ENCODE peak calls at places on chromosome X, in four cellular contexts. One of them, this sample, is unnamed.

GRCh38 chrX:103730147-103730546 is 19.4 kb downstream of the TMEM31 start:
- DNase-seq in esophagus squamous epithelium: no peak
- DNase-seq in ovary: no peak
- DNase-seq in spleen: no peak
- DNase-seq in this sample: no peak

GRCh38 chrX:2696698-2697215 is 5.7 kb downstream of the CD99 start:
- DNase-seq in esophagus squamous epithelium: no peak
- DNase-seq in ovary: no peak
- DNase-seq in spleen: peak
- DNase-seq in this sample: no peak

GRCh38 chrX:29690061-29690460 is 525.3 kb upstream of the MAGEB2 start:
- DNase-seq in esophagus squamous epithelium: no peak
- DNase-seq in ovary: no peak
- DNase-seq in spleen: no peak
- DNase-seq in this sample: no peak

GRCh38 chrX:71978164-71978563 is 67.5 kb downstream of the NHSL2 start:
- DNase-seq in esophagus squamous epithelium: no peak
- DNase-seq in ovary: no peak
- DNase-seq in spleen: no peak
- DNase-seq in this sample: no peak

GRCh38 chrX:119676949-119677653 is 15.9 kb downstream of the SEPTIN6 start:
- DNase-seq in esophagus squamous epithelium: no peak
- DNase-seq in ovary: no peak
- DNase-seq in spleen: no peak
- DNase-seq in this sample: no peak

GRCh38 chrX:13088155-13088485 is 43.7 kb upstream of the FAM9C start:
- DNase-seq in esophagus squamous epithelium: no peak
- DNase-seq in ovary: no peak
- DNase-seq in spleen: peak
- DNase-seq in this sample: no peak

GRCh38 chrX:70331161-70331560 is 41.3 kb downstream of the KIF4A start:
- DNase-seq in esophagus squamous epithelium: no peak
- DNase-seq in ovary: no peak
- DNase-seq in spleen: no peak
- DNase-seq in this sample: no peak

GRCh38 chrX:70176938-70177533 is at the start of gene DGAT2L6:
- DNase-seq in esophagus squamous epithelium: no peak
- DNase-seq in ovary: no peak
- DNase-seq in spleen: no peak
- DNase-seq in this sample: no peak

GRCh38 chrX:41108684-41109205 is 23.5 kb downstream of the USP9X start:
- DNase-seq in esophagus squamous epithelium: no peak
- DNase-seq in ovary: no peak
- DNase-seq in spleen: no peak
- DNase-seq in this sample: no peak

GRCh38 chrX:3221643-3222042 is 124.8 kb downstream of the MXRA5 start:
- DNase-seq in esophagus squamous epithelium: no peak
- DNase-seq in ovary: no peak
- DNase-seq in spleen: no peak
- DNase-seq in this sample: no peak

GRCh38 chrX:64394059-64394873 is 986 bp downstream of the MTMR8 start:
- DNase-seq in esophagus squamous epithelium: no peak
- DNase-seq in ovary: no peak
- DNase-seq in spleen: no peak
- DNase-seq in this sample: no peak

GRCh38 chrX:82961129-82961528 is 547.0 kb upstream of the POU3F4 start:
- DNase-seq in esophagus squamous epithelium: no peak
- DNase-seq in ovary: no peak
- DNase-seq in spleen: no peak
- DNase-seq in this sample: no peak

GRCh38 chrX:50723006-50723405 is 91.0 kb downstream of the SHROOM4 start:
- DNase-seq in esophagus squamous epithelium: no peak
- DNase-seq in ovary: no peak
- DNase-seq in spleen: no peak
- DNase-seq in this sample: no peak

GRCh38 chrX:65837875-65838549 is 170.6 kb downstream of the MSN start:
- DNase-seq in esophagus squamous epithelium: no peak
- DNase-seq in ovary: no peak
- DNase-seq in spleen: no peak
- DNase-seq in this sample: no peak

GRCh38 chrX:68286980-68287379 is 146.3 kb downstream of the OPHN1 start:
- DNase-seq in esophagus squamous epithelium: no peak
- DNase-seq in ovary: no peak
- DNase-seq in spleen: no peak
- DNase-seq in this sample: no peak

DNA sequence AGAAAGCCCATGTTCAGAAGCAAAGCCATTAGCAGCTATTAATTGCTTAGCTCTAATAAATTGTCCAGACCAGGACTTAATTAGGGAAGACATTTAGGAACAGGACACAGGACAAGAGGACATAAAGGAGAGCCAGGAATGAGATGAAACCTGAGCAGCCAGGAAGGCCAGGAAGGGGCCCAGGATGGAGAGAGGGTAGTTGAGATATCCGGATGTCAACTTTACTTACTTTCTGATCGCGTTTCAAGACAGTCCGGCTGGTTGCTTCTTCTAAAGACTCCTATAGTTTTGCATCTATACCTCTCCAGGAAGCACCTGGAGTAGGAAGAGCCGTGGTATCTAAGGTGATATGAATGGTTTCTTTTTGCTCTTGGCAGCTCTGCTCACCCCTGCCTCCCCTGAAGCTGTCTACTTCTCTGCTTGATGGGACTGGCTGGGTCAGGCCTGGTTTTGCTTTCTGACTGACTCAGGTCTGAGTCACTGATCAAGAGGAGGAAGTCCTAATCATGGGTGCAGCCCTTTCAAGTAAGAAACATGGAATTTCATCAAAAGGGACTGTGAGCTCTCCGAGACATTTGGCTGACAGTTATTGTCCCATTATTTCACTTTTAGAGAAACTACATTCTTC is 733.3 kb downstream of the RPA4 start:
- DNase-seq in esophagus squamous epithelium: no peak
- DNase-seq in ovary: no peak
- DNase-seq in spleen: no peak
- DNase-seq in this sample: peak
- TF ChIP-seq POLR2A in esophagus squamous epithelium: no peak
- TF ChIP-seq POLR2A in ovary: no peak
- TF ChIP-seq POLR2A in spleen: no peak
- TF ChIP-seq POLR2A in this sample: no peak

GRCh38 chrX:155027509-155028066 is 944 bp downstream of the FUNDC2 start:
- DNase-seq in esophagus squamous epithelium: no peak
- DNase-seq in ovary: no peak
- DNase-seq in spleen: no peak
- DNase-seq in this sample: no peak
- TF ChIP-seq POLR2A in esophagus squamous epithelium: peak
- TF ChIP-seq POLR2A in ovary: peak
- TF ChIP-seq POLR2A in spleen: peak
- TF ChIP-seq POLR2A in this sample: no peak

DNA sequence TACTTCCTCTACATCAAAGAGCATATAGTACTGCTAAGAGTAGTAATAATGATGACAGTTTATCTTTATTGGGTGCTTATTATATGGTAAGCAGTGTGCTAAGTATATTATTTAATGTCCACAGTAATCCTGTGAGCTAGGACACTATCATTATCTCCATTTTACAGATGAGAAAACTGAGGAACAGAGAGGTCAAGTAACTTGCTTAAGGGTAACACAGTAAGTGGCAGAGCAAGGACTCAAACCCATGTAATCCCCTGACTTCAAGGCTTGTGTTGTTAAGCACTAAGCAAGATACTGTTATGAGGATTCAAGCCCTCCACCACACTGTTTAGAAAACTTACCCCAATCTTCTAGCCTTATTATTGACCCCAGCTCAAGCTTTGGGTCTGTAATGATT is 202.4 kb downstream of the ENOX2 start:
- DNase-seq in esophagus squamous epithelium: no peak
- DNase-seq in ovary: no peak
- DNase-seq in spleen: no peak
- DNase-seq in this sample: no peak
- TF ChIP-seq POLR2A in esophagus squamous epithelium: no peak
- TF ChIP-seq POLR2A in ovary: no peak
- TF ChIP-seq POLR2A in spleen: no peak
- TF ChIP-seq POLR2A in this sample: no peak

DNA sequence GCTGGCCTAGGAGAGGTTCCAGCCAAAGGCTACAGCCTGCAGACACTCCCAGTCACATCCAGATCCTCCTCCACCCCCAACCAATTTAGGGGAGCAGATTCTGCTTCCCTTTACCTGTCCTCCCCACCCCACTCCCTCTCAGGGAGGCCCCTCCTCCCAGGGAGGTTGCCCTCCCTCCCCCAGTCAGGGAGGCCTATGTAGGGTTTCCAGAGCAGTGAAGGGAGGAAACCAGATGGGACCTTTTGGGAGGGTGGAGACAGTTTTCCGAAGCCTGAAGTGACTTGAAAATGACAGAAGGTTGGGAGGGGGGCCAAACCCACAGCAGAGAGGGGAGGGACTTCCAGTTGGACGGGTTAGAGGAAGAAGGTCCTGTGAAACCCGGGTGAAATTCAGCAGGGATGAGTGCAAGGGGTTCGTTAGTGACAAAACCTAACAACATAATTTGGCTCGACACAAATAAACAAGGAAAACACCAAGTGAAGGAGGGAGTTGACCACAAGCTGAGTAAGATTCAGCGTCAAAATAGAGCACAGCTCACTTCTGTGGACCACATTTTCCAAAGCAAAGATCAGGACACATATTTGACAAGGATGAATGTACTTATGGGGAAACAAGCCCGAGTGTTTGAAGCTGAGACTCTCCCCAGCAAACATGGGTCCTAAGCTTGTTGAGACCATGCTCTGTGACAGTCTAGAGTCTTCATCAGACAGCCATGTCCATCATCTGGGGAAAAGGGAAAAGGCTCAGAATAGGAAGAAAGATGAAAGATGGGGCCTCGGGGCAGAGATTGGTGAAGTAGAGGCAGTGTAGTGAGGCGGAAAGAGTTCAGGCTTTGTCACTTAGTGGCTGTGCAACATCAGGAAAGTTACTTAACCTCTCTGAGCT is 46.4 kb downstream of the PRPS1 start:
- DNase-seq in esophagus squamous epithelium: peak
- DNase-seq in ovary: peak
- DNase-seq in spleen: peak
- DNase-seq in this sample: no peak
- TF ChIP-seq POLR2A in esophagus squamous epithelium: no peak
- TF ChIP-seq POLR2A in ovary: no peak
- TF ChIP-seq POLR2A in spleen: no peak
- TF ChIP-seq POLR2A in this sample: no peak

DNA sequence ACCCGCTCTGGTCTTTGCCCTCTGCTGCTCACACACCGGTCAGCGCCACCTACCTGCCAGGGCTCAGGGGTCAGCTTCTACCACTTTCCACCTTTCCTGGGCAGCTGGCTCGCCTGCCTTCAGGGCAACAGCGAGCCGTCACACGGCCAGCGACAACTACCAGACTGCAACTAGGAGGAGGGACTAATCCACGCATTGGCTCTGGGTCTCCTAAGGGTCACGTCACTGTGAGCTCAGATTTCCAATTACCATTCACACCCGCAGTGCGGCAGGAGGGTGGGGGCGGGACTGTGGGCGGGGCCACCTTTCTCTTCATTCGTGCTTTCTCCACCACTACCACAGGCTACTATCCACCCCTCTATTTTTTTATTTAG is at the start of gene BEX5:
- DNase-seq in esophagus squamous epithelium: no peak
- DNase-seq in ovary: peak
- DNase-seq in spleen: peak
- DNase-seq in this sample: no peak
- TF ChIP-seq POLR2A in esophagus squamous epithelium: no peak
- TF ChIP-seq POLR2A in ovary: peak
- TF ChIP-seq POLR2A in spleen: peak
- TF ChIP-seq POLR2A in this sample: no peak

GRCh38 chrX:1453951-1454785 is 1.5 kb upstream of the ASMTL start:
- DNase-seq in esophagus squamous epithelium: no peak
- DNase-seq in ovary: peak
- DNase-seq in spleen: peak
- DNase-seq in this sample: peak

GRCh38 chrX:1451251-1451675 is 1.4 kb downstream of the ASMTL start:
- DNase-seq in esophagus squamous epithelium: no peak
- DNase-seq in ovary: peak
- DNase-seq in spleen: no peak
- DNase-seq in this sample: no peak

GRCh38 chrX:1451676-1452496 is 823 bp downstream of the ASMTL start:
- DNase-seq in esophagus squamous epithelium: no peak
- DNase-seq in ovary: peak
- DNase-seq in spleen: peak
- DNase-seq in this sample: no peak

GRCh38 chrX:1452497-1453389 is at the start of gene ASMTL:
- DNase-seq in esophagus squamous epithelium: no peak
- DNase-seq in ovary: peak
- DNase-seq in spleen: peak
- DNase-seq in this sample: peak

DNA sequence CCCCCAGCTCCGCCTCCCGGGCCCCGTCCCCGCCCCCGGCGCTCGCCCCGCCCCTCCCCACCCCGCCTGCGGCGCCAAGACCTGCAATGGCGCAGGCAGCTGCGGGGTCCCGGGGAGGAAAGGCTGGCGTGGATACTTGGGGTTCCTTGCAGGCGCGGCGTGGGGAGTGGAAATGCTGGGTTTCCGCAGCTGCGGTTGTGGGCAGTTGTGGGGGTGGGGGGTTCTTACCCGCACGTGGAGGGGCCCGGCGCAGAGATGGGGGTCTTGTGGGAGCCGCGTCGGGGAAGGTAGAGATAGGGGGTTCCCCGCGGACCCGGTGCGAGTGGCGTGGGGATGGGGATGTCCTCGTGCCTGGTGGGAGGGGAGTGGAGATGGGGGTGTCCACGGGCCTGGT is 678 bp upstream of the ASMTL start:
- DNase-seq in esophagus squamous epithelium: no peak
- DNase-seq in ovary: no peak
- DNase-seq in spleen: peak
- DNase-seq in this sample: peak
- TF ChIP-seq POLR2A in esophagus squamous epithelium: no peak
- TF ChIP-seq POLR2A in ovary: peak
- TF ChIP-seq POLR2A in spleen: no peak
- TF ChIP-seq POLR2A in this sample: no peak

GRCh38 chrX:16712116-16712824 is at the start of gene CTPS2:
- DNase-seq in esophagus squamous epithelium: no peak
- DNase-seq in ovary: peak
- DNase-seq in spleen: peak
- DNase-seq in this sample: peak
- TF ChIP-seq POLR2A in esophagus squamous epithelium: peak
- TF ChIP-seq POLR2A in ovary: no peak
- TF ChIP-seq POLR2A in spleen: no peak
- TF ChIP-seq POLR2A in this sample: peak